ENCODE peak calls at places on chromosomes 13 and 19, in six cellular contexts. A, Y, O, U, Z and M are unnamed samples.

GRCh38 chr19:42409477-42409876 is 17.7 kb downstream of the LIPE start:
- DNase-seq in A (no peak), Y (no peak), O (no peak), U (no peak), Z (no peak), M (no peak)

GRCh38 chr19:52535831-52536800 is 8.6 kb downstream of the ZNF808 start:
- DNase-seq in A (peak; percentile 88), Y (no peak), O (peak; percentile 98), U (peak; percentile 92), Z (peak; percentile 83), M (peak; percentile 70)

GRCh38 chr13:75136151-75136550 is 345.8 kb downstream of the TBC1D4 start:
- DNase-seq in A (no peak), Y (no peak), O (no peak), U (no peak), Z (no peak), M (no peak)

GRCh38 chr19:12838182-12838890 is at the start of gene MAST1:
- DNase-seq in A (no peak), Y (no peak), O (peak; percentile 87), U (peak; percentile 81), Z (peak; percentile 52), M (no peak)

GRCh38 chr13:78060966-78061365 is 142.3 kb upstream of the EDNRB start:
- DNase-seq in A (no peak), Y (no peak), O (no peak), U (no peak), Z (no peak), M (no peak)

GRCh38 chr13:45518525-45519235 is 53.9 kb downstream of the COG3 start:
- DNase-seq in A (no peak), Y (no peak), O (no peak), U (no peak), Z (no peak), M (peak; percentile 71)

GRCh38 chr13:97573011-97573410 is 139.0 kb downstream of the RAP2A start:
- DNase-seq in A (no peak), Y (no peak), O (no peak), U (no peak), Z (no peak), M (peak; percentile 45)

GRCh38 chr13:94921181-94921580 is 208.8 kb upstream of the SOX21 start:
- DNase-seq in A (no peak), Y (no peak), O (no peak), U (no peak), Z (no peak), M (no peak)

GRCh38 chr13:93226623-93227279 is at the start of gene GPC6:
- DNase-seq in A (no peak), Y (peak; percentile 62), O (peak; percentile 80), U (no peak), Z (peak; percentile 27), M (peak; percentile 94)

GRCh38 chr13:35957174-35957867 is 173.9 kb downstream of the DCLK1 start:
- DNase-seq in A (no peak), Y (no peak), O (no peak), U (no peak), Z (no peak), M (peak; percentile 83)

GRCh38 chr13:87712012-87712411 is 40.8 kb downstream of the SLITRK5 start:
- DNase-seq in A (no peak), Y (no peak), O (peak; percentile 39), U (no peak), Z (no peak), M (no peak)

GRCh38 chr13:109941221-109941620 is 154.8 kb upstream of the IRS2 start:
- DNase-seq in A (no peak), Y (no peak), O (peak; percentile 14), U (no peak), Z (no peak), M (no peak)

GRCh38 chr13:38685974-38686571 is 804 bp upstream of the FREM2 start:
- DNase-seq in A (no peak), Y (no peak), O (peak; percentile 86), U (no peak), Z (peak; percentile 57), M (peak; percentile 19)

GRCh38 chr19:35162471-35163326 is 8.2 kb downstream of the FXYD5 start:
- DNase-seq in A (no peak), Y (no peak), O (no peak), U (no peak), Z (no peak), M (no peak)

GRCh38 chr19:16627194-16627927 is 643 bp downstream of the MED26 start:
- DNase-seq in A (peak; percentile 6), Y (no peak), O (peak; percentile 56), U (peak; percentile 69), Z (peak; percentile 23), M (no peak)

GRCh38 chr19:8036438-8037099 is 16.0 kb upstream of the CCL25 start:
- DNase-seq in A (no peak), Y (no peak), O (no peak), U (no peak), Z (no peak), M (no peak)

GRCh38 chr19:28009696-28010095 is 1203.3 kb downstream of the UQCRFS1 start:
- DNase-seq in A (no peak), Y (no peak), O (no peak), U (no peak), Z (no peak), M (no peak)

GRCh38 chr13:111519490-111520170 is 199.2 kb downstream of the TEX29 start:
- DNase-seq in A (no peak), Y (no peak), O (no peak), U (no peak), Z (no peak), M (no peak)

GRCh38 chr13:21901772-21902708 is 231.2 kb downstream of the FGF9 start:
- DNase-seq in A (no peak), Y (no peak), O (no peak), U (no peak), Z (no peak), M (no peak)

GRCh38 chr19:30557212-30557611 is 185.0 kb downstream of the ZNF536 start:
- DNase-seq in A (no peak), Y (no peak), O (no peak), U (no peak), Z (no peak), M (no peak)
- H3K4me3 ChIP-seq in A (no peak overlapping the region), Y (no peak overlapping the region), O (no peak overlapping the region), U (no peak overlapping the region), Z (no peak overlapping the region), M (no peak overlapping the region)

DNA sequence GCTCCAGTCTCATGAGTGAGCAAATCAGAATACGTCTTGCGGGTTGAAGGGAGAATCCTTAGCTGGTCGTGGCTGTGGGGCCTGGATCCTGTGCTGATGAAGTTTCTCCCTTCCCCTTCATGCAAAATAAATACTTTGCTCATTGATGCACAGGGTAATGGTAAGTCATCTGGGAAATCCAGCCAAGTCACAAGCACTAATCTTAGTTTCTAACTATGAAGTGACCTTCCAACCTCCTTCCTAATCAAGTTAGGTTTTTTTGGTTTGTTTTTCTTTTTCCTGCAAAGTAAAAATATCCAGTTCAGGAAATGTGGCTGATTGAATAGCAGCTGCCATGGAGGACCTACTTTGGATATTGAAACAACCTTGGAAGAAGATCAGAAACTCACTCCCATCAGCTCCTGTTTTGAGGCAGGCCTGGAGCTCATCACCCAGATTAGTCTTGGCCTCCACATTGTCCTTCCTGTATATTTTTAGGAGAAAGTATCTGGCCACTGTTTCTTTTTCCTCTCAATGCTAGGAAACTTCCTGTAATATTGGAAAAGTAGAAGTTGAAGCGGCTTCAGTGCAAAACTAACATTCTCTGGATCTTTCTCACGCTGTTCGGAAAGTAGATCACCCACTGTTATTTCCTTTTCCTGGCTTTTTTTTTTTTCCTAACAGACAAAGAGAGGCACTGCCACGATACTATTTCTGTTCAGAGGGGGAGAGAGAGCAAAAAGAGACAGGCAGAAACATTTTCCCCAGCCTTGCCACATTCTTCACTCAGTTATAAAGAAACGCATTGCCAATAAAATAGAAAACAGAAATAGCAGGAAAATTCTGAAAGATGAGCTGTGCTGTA is 12.2 kb upstream of the ARL11 start:
- DNase-seq in A (no peak), Y (no peak), O (no peak), U (no peak), Z (no peak), M (no peak)
- H3K4me3 ChIP-seq in A (no peak overlapping the region), Y (no peak overlapping the region), O (no peak overlapping the region), U (no peak overlapping the region), Z (no peak overlapping the region), M (no peak overlapping the region)

GRCh38 chr19:1177322-1178114 is 3.5 kb upstream of the SBNO2 start:
- DNase-seq in A (no peak), Y (peak; percentile 93), O (peak; percentile 54), U (no peak), Z (no peak), M (peak; percentile 96)
- H3K4me3 ChIP-seq in A (no peak overlapping the region), Y (no peak overlapping the region), O (no peak overlapping the region), U (no peak overlapping the region), Z (no peak overlapping the region), M (no peak overlapping the region)

GRCh38 chr13:50523307-50523706 is 320.2 kb downstream of the DLEU7 start:
- DNase-seq in A (no peak), Y (no peak), O (no peak), U (no peak), Z (no peak), M (no peak)

GRCh38 chr13:50519866-50520265 is 323.6 kb downstream of the DLEU7 start:
- DNase-seq in A (no peak), Y (no peak), O (no peak), U (peak; percentile 1), Z (no peak), M (no peak)

GRCh38 chr13:50524540-50524939 is 319.0 kb downstream of the DLEU7 start:
- DNase-seq in A (no peak), Y (no peak), O (no peak), U (no peak), Z (no peak), M (no peak)

GRCh38 chr13:50521191-50521590 is 322.3 kb downstream of the DLEU7 start:
- DNase-seq in A (no peak), Y (no peak), O (no peak), U (peak; percentile 1), Z (no peak), M (no peak)

DNA sequence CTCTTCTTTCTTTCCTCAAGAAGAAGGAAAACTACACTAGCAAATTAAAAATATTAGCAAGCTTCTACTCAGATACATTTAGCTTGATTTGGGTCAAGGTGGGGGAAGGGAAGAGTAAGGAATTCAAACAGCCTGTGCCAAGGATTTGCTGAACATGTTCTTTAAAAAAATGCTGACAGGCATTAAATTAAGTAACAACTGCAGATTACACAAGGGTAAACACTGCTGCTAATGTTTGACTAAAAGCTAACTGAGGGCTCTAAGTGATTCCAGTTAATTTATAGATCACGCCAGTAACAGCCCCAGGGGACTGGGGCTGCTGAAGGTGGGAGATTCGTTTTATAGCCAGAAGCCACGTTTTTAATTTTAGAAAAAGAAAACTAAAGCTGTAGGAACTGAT is 321.7 kb downstream of the DLEU7 start:
- DNase-seq in A (no peak), Y (no peak), O (no peak), U (peak; percentile 1), Z (no peak), M (peak; percentile 61)
- H3K4me3 ChIP-seq in A (no peak overlapping the region), Y (no peak overlapping the region), O (no peak overlapping the region), U (no peak overlapping the region), Z (no peak overlapping the region), M (no peak overlapping the region)

GRCh38 chr13:64525687-64526086 is 2704.4 kb downstream of the PCDH9 start:
- DNase-seq in A (no peak), Y (no peak), O (no peak), U (no peak), Z (no peak), M (no peak)
- H3K4me3 ChIP-seq in A (no peak overlapping the region), Y (no peak overlapping the region), O (no peak overlapping the region), U (no peak overlapping the region), Z (no peak overlapping the region), M (no peak overlapping the region)